ENCODE peak calls at places on chromosomes 1 and 21, in five cellular contexts. T is GM13977; N is activated CD4-positive, alpha-beta T cell treated with anti-CD3 and anti-CD28 coated beads, Interleukin-2, amount 10 ng/mL, durations not matched to agents 7 days and 5 days; O is AG08395; X is fibroblast of lung. M is an unnamed sample.

GRCh38 chr1:119635801-119636390 is 12.2 kb downstream of the ZNF697 start:
- DNase-seq in O (no peak), X (peak; percentile 43), N (no peak), T (no peak), M (peak; percentile 81)

GRCh38 chr1:240232548-240232947 is 140.9 kb downstream of the FMN2 start:
- DNase-seq in T (no peak), O (peak; percentile 52), X (peak; percentile 75), N (no peak), M (peak; percentile 6)

GRCh38 chr1:175146535-175147213 is 45.9 kb downstream of the KIAA0040 start:
- DNase-seq in T (peak; percentile 74), X (peak; percentile 29), N (peak; percentile 75), O (peak; percentile 77), M (peak; percentile 60)

GRCh38 chr21:31912501-31912900 is 39.7 kb downstream of the HUNK start:
- DNase-seq in N (no peak), X (no peak), T (no peak), O (no peak), M (no peak)

GRCh38 chr1:183807549-183808168 is 2.7 kb downstream of the RGL1 start:
- DNase-seq in O (no peak), X (peak; percentile 87), N (no peak), T (peak; percentile 59), M (peak; percentile 26)

GRCh38 chr1:38941527-38942019 is at the start of gene RHBDL2:
- DNase-seq in X (peak; percentile 61), T (no peak), O (peak; percentile 90), N (no peak), M (peak; percentile 65)

GRCh38 chr1:87642581-87643129 is 314.0 kb downstream of the LMO4 start:
- DNase-seq in T (no peak), X (peak; percentile 13), O (no peak), N (no peak), M (peak; percentile 14)

GRCh38 chr1:61552630-61553029 is 172.3 kb downstream of the TM2D1 start:
- DNase-seq in O (no peak), X (no peak), N (no peak), T (no peak), M (no peak)